ENCODE peak calls at places on chromosomes 12 and 14, in five cellular contexts. D is HTR-8/SVneo, G is neuronal stem cell, K is HEK293T, B is C1 segment of cervical spinal cord. F is an unnamed sample.

GRCh38 chr14:61322011-61322798 is 826 bp downstream of the PRKCH start:
- DNase-seq in D (no peak), G (no peak), K (no peak), B (no peak), F (no peak)

GRCh38 chr12:124599074-124599999 is 31.9 kb upstream of the NCOR2 start:
- DNase-seq in D (no peak), G (no peak), K (no peak), B (no peak), F (no peak)

GRCh38 chr14:96071561-96071960 is 32.4 kb downstream of the C14orf132 start:
- DNase-seq in D (no peak), G (no peak), K (no peak), B (no peak), F (no peak)

GRCh38 chr12:57654042-57654441 is 21.0 kb upstream of the B4GALNT1 start:
- DNase-seq in D (no peak), G (no peak), K (no peak), B (no peak), F (no peak)

GRCh38 chr12:56040963-56041578 is 647 bp upstream of the RPS26 start:
- DNase-seq in D (no peak), G (no peak), K (no peak), B (no peak), F (no peak)

GRCh38 chr12:11174022-11174421 is 3.0 kb downstream of the SMIM10L1 start:
- DNase-seq in D (no peak), G (no peak), K (no peak), B (no peak), F (no peak)

GRCh38 chr14:88079624-88080023 is 74.7 kb downstream of the GPR65 start:
- DNase-seq in D (no peak), G (no peak), K (no peak), B (no peak), F (no peak)

GRCh38 chr12:116975779-116976393 is 65.1 kb downstream of the FBXW8 start:
- DNase-seq in D (no peak), G (no peak), K (no peak), B (no peak), F (no peak)

GRCh38 chr12:93085383-93086287 is 156.5 kb upstream of the EEA1 start:
- DNase-seq in D (no peak), G (no peak), K (no peak), B (no peak), F (no peak)

GRCh38 chr12:49225551-49226166 is 36.8 kb upstream of the TUBA1A start:
- DNase-seq in D (no peak), G (no peak), K (no peak), B (no peak), F (no peak)

GRCh38 chr12:28240853-28241252 is 50.6 kb downstream of the CCDC91 start:
- DNase-seq in D (no peak), G (no peak), K (no peak), B (no peak), F (no peak)

GRCh38 chr12:130142736-130143135 is 19.5 kb upstream of the FZD10 start:
- DNase-seq in D (no peak), G (no peak), K (no peak), B (no peak), F (no peak)

GRCh38 chr12:126588586-126589249 is 1523.5 kb downstream of the AACS start:
- DNase-seq in D (no peak), G (no peak), K (no peak), B (no peak), F (peak)

GRCh38 chr12:100077367-100077766 is 65.3 kb downstream of the BLTP3B start:
- DNase-seq in D (no peak), G (no peak), K (no peak), B (no peak), F (no peak)

GRCh38 chr14:68948686-68949085 is 30.4 kb downstream of the ACTN1 start:
- DNase-seq in D (no peak), G (no peak), K (no peak), B (no peak), F (no peak)

GRCh38 chr14:56487761-56488160 is 91.8 kb upstream of the TMEM260 start:
- DNase-seq in D (no peak), G (no peak), K (no peak), B (no peak), F (no peak)

GRCh38 chr14:104147346-104148125 is 9.1 kb downstream of the KIF26A start:
- DNase-seq in D (no peak), G (no peak), K (no peak), B (no peak), F (no peak)

GRCh38 chr14:78071016-78071549 is 99.1 kb upstream of the NRXN3 start:
- DNase-seq in D (no peak), G (no peak), K (no peak), B (no peak), F (no peak)

GRCh38 chr12:9391751-9392240 is 183.6 kb upstream of the PZP start:
- DNase-seq in D (no peak), G (no peak), K (no peak), B (no peak), F (no peak)

GRCh38 chr12:13044859-13045384 is 741 bp downstream of the FAM234B start:
- DNase-seq in D (peak), G (no peak), K (peak), B (no peak), F (no peak)

GRCh38 chr12:113316155-113316554 is 18.8 kb downstream of the SLC8B1 start:
- DNase-seq in D (no peak), G (no peak), K (no peak), B (no peak), F (no peak)

GRCh38 chr12:2384029-2384386 is 331.2 kb downstream of the CACNA1C start:
- DNase-seq in D (no peak), G (no peak), K (no peak), B (no peak), F (no peak)

GRCh38 chr12:63989301-63989845 is 144.9 kb downstream of the SRGAP1 start:
- DNase-seq in D (no peak), G (no peak), K (no peak), B (no peak), F (no peak)

GRCh38 chr14:76955575-76956252 is 72.8 kb downstream of the IRF2BPL start:
- DNase-seq in D (peak), G (no peak), K (no peak), B (no peak), F (no peak)

GRCh38 chr12:96361074-96361473 is 39.2 kb downstream of the CDK17 start:
- DNase-seq in D (no peak), G (no peak), K (no peak), B (no peak), F (no peak)

GRCh38 chr12:16626991-16627390 is 21.0 kb upstream of the LMO3 start:
- DNase-seq in D (no peak), G (no peak), K (no peak), B (no peak), F (no peak)

GRCh38 chr12:106296179-106296877 is 6.2 kb upstream of the TCP11L2 start:
- DNase-seq in D (peak), G (no peak), K (no peak), B (no peak), F (no peak)

GRCh38 chr14:89921346-89921745 is 33.2 kb downstream of the EFCAB11 start:
- DNase-seq in D (no peak), G (no peak), K (no peak), B (no peak), F (no peak)

GRCh38 chr12:123431951-123432886 is 4.3 kb downstream of the RILPL2 start:
- DNase-seq in D (no peak), G (no peak), K (no peak), B (no peak), F (no peak)

GRCh38 chr14:72675126-72675525 is 218.8 kb downstream of the DPF3 start:
- DNase-seq in D (no peak), G (no peak), K (no peak), B (no peak), F (no peak)

GRCh38 chr14:65173973-65174693 is 71.8 kb upstream of the MAX start:
- DNase-seq in D (no peak), G (peak), K (no peak), B (no peak), F (peak)

F was measured in occipital lobe.